ENCODE peak calls at places on chromosomes 4 and X, in eight cellular contexts. I is cardiac fibroblast, L is A549, A is breast epithelium, Z is lower leg skin, H is fibroblast of lung, M is lung, R is HCT116. C is an unnamed sample.
A peak's percentile ranks its signal among the peaks of the same experiment; 100 is the strongest.

GRCh38 chr4:17168571-17168970 is 270.1 kb upstream of the LDB2 start:
- DNase-seq in I (peak; percentile 85), M (no peak), H (peak; percentile 87), Z (no peak), A (no peak), L (no peak), R (no peak), C (peak; percentile 78)

GRCh38 chr4:76373919-76374552 is 46.9 kb downstream of the CCDC158 start:
- DNase-seq in Z (no peak), M (no peak), A (no peak), L (no peak), I (peak; percentile 82), H (peak; percentile 34), R (no peak), C (peak; percentile 84)

GRCh38 chr4:2322801-2323200 is 60.9 kb upstream of the MXD4 start:
- DNase-seq in H (no peak), A (no peak), Z (no peak), L (no peak), I (no peak), R (no peak), M (no peak), C (no peak)

GRCh38 chr4:111013846-111014245 is 391.0 kb upstream of the PITX2 start:
- DNase-seq in Z (no peak), R (no peak), M (no peak), H (no peak), A (no peak), L (no peak), I (no peak), C (no peak)

GRCh38 chr4:25787891-25788331 is 74.9 kb downstream of the SEL1L3 start:
- DNase-seq in A (no peak), L (no peak), M (peak; percentile 35), Z (peak; percentile 23), R (no peak), I (no peak), H (peak; percentile 43), C (no peak)

GRCh38 chr4:39587881-39588280 is 50.8 kb downstream of the SMIM14 start:
- DNase-seq in L (no peak), A (no peak), Z (no peak), M (no peak), H (peak; percentile 90), R (no peak), I (peak; percentile 91), C (no peak)

GRCh38 chrX:13685126-13685763 is 3.7 kb upstream of the RAB9A start:
- DNase-seq in I (no peak), H (peak; percentile 43), A (no peak), L (peak; percentile 28), M (no peak), R (no peak), Z (no peak), C (peak; percentile 68)

GRCh38 chr4:152399246-152399645 is 136.6 kb downstream of the FBXW7 start:
- DNase-seq in I (no peak), R (no peak), L (no peak), H (no peak), A (no peak), Z (no peak), M (no peak), C (no peak)

GRCh38 chrX:111652719-111653118 is 28.3 kb upstream of the ALG13 start:
- DNase-seq in H (no peak), I (no peak), L (no peak), Z (no peak), R (no peak), M (no peak), A (no peak), C (peak; percentile 28)

GRCh38 chr4:15159477-15160019 is 157.3 kb downstream of the CPEB2 start:
- DNase-seq in L (no peak), R (no peak), M (no peak), H (no peak), Z (no peak), A (no peak), I (peak; percentile 16), C (no peak)
- TF ChIP-seq CTCF in L (no peak), R (no peak), M (no peak), H (peak; percentile 3), Z (no peak), A (no peak), I (no peak), C (no peak)

DNA sequence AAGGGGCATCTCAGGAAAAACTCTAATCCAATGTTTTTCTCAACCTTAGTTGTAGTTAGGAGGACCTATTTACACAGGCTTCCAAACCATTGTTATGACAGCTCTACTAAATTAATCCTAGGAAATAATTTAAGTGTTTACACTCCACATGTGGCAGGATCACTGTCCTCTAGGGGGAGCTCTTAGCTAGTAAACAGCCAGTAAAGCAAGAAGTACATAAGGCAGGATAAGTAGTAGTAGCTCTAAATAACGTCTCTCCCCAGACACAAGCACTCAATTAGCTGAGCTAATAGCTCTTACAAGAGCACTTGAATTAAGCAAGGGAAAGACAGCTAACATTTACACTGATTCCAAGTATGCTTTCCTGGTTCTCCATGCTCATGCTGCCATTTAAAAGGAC is 37.3 kb downstream of the NUDT11 start:
- DNase-seq in M (no peak), H (peak; percentile 4), A (no peak), Z (no peak), L (no peak), R (peak; percentile 18), I (peak; percentile 57), C (peak; percentile 58)
- TF ChIP-seq CTCF in M (no peak), H (peak; percentile 40), A (no peak), Z (no peak), L (peak; percentile 40), R (peak; percentile 60), I (peak; percentile 46), C (peak; percentile 51)

DNA sequence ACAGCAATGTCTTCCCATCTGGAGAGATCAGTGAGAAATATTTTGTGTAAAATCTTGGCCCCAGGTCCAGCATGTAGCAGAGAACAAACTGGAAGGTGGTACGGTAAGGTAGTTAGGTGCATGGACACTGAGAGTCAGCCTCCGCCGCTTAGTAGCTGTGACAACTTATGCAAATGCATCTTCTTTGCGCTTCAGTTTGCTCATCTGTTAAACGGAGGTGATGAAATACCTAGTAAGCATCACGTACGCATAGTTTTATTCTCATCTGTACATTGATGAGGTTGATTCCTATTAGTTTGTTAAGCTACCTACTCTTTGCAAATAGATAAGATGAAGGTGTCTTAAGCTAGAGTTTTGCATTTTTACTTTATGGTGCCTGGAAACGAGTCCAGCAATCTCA is 80.0 kb upstream of the MSX1 start:
- DNase-seq in H (no peak), L (no peak), Z (no peak), M (no peak), A (no peak), R (no peak), I (no peak), C (no peak)
- TF ChIP-seq CTCF in H (no peak), L (no peak), Z (no peak), M (no peak), A (no peak), R (no peak), I (no peak), C (no peak)

GRCh38 chrX:9310596-9310995 is 154.3 kb upstream of the TBL1X start:
- DNase-seq in I (peak; percentile 22), L (no peak), H (peak; percentile 67), M (no peak), R (no peak), Z (no peak), A (no peak), C (no peak)

GRCh38 chrX:9312922-9313867 is 151.7 kb upstream of the TBL1X start:
- DNase-seq in I (peak; percentile 25), A (no peak), L (peak; percentile 7), H (no peak), Z (peak; percentile 89), M (peak; percentile 60), R (peak; percentile 15), C (peak; percentile 61)

GRCh38 chrX:9315086-9315485 is 149.8 kb upstream of the TBL1X start:
- DNase-seq in M (no peak), Z (no peak), I (no peak), L (no peak), A (no peak), H (peak; percentile 44), R (no peak), C (no peak)

GRCh38 chrX:9308426-9308825 is 156.4 kb upstream of the TBL1X start:
- DNase-seq in H (no peak), R (no peak), L (no peak), A (no peak), Z (no peak), M (no peak), I (no peak), C (no peak)

DNA sequence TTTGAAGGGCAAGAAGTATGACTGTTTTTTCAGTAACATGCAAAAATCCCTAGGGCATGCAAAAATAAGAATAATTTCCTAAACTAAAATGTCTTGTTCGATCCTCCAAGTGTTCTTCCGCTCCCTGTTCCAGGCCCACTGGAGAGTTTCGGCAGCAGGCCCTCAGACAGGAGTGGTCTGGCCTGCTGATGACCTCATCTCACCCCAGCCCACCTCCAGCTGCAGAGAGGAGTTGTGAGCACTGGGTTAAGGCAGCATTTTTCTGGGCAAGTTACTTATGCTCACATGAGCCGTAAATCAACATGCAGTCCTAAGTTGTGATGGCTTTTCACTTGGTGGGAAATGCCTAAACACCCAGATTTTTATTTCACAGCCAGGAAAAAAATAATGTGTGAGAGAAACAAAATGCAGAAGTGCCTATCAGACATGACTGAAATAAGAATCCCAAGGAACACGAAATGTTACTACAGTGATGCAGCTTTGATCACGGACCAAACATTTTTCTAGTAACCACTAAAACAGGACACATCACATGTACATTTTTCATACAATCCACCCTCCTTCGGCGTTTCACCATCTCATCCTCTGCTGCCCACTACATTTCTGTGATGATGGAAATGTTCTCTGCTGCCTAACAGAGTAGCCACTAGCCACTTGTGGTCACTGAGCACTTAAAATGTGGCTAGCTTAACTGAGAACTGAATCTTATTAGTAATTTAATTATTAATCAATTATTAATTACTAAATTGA is 153.3 kb upstream of the TBL1X start:
- DNase-seq in I (no peak), Z (no peak), R (no peak), A (no peak), L (no peak), M (no peak), H (peak; percentile 16), C (no peak)
- TF ChIP-seq CTCF in I (no peak), Z (no peak), R (no peak), A (no peak), L (no peak), M (no peak), H (no peak), C (no peak)

GRCh38 chrX:38048886-38049285 is 42.5 kb downstream of the SYTL5 start:
- DNase-seq in R (no peak), A (no peak), H (no peak), L (no peak), Z (no peak), I (no peak), M (no peak), C (no peak)

GRCh38 chrX:38045697-38046096 is 39.3 kb downstream of the SYTL5 start:
- DNase-seq in L (no peak), Z (no peak), I (peak; percentile 19), A (no peak), R (no peak), M (no peak), H (peak; percentile 39), C (no peak)

GRCh38 chrX:38041237-38041636 is 34.9 kb downstream of the SYTL5 start:
- DNase-seq in A (no peak), M (no peak), H (no peak), I (no peak), Z (no peak), R (no peak), L (no peak), C (no peak)

GRCh38 chrX:38044682-38045081 is 38.3 kb downstream of the SYTL5 start:
- DNase-seq in Z (no peak), A (no peak), I (no peak), H (peak; percentile 50), M (no peak), R (no peak), L (no peak), C (no peak)
- TF ChIP-seq CTCF in Z (no peak), A (no peak), I (no peak), H (no peak), M (no peak), R (no peak), L (no peak), C (no peak)

GRCh38 chr4:184740965-184741364 is 7.1 kb upstream of the CENPU start:
- DNase-seq in L (no peak), H (no peak), A (no peak), M (no peak), I (no peak), Z (no peak), R (no peak), C (no peak)
- TF ChIP-seq CTCF in L (no peak), H (no peak), A (no peak), M (no peak), I (no peak), Z (no peak), R (no peak), C (no peak)